ENCODE peak calls at places on chromosome 15, in nine cellular contexts. W is right lobe of liver, F is fibroblast of lung, A is GM12864, M is IMR-90, H is MM.1S, V is BJ, P is adrenal gland, C is psoas muscle. T is an unnamed sample.

GRCh38 chr15:71687902-71688508 is 122.3 kb upstream of the NR2E3 start:
- DNase-seq in W (no peak), F (peak; percentile 79), A (no peak), M (peak; percentile 77), H (no peak), V (peak; percentile 54), P (no peak), C (no peak), T (no peak)

GRCh38 chr15:50145451-50145872 is 26.4 kb upstream of the ATP8B4 start:
- DNase-seq in W (no peak), F (peak; percentile 92), A (no peak), M (peak; percentile 88), H (peak; percentile 53), V (no peak), P (peak; percentile 41), C (no peak), T (peak; percentile 50)

GRCh38 chr15:50134524-50135024 is 15.5 kb upstream of the ATP8B4 start:
- DNase-seq in W (no peak), F (peak; percentile 93), A (no peak), M (peak; percentile 89), H (no peak), V (no peak), P (no peak), C (no peak), T (no peak)

GRCh38 chr15:37121492-37121891 is 21.1 kb upstream of the MEIS2 start:
- DNase-seq in W (no peak), F (no peak), A (no peak), M (no peak), H (no peak), V (no peak), P (no peak), C (no peak), T (no peak)

GRCh38 chr15:77019476-77020331 is 24.8 kb downstream of the PSTPIP1 start:
- DNase-seq in W (no peak), F (no peak), A (no peak), M (peak; percentile 60), H (no peak), V (no peak), P (no peak), C (no peak), T (peak; percentile 49)

GRCh38 chr15:59550520-59550919 is 61.1 kb upstream of the GCNT3 start:
- DNase-seq in W (no peak), F (no peak), A (no peak), M (no peak), H (no peak), V (no peak), P (no peak), C (no peak), T (no peak)

GRCh38 chr15:68192117-68192516 is 13.0 kb downstream of the CALML4 start:
- DNase-seq in W (no peak), F (no peak), A (no peak), M (no peak), H (no peak), V (no peak), P (no peak), C (no peak), T (no peak)

GRCh38 chr15:71050461-71050860 is 64.8 kb upstream of the THSD4 start:
- DNase-seq in W (no peak), F (no peak), A (no peak), M (no peak), H (no peak), V (no peak), P (no peak), C (no peak), T (no peak)

GRCh38 chr15:90087454-90088154 is 14.7 kb downstream of the IDH2 start:
- DNase-seq in W (peak; percentile 50), F (peak; percentile 38), A (no peak), M (peak; percentile 36), H (no peak), V (no peak), P (no peak), C (no peak), T (peak; percentile 34)

GRCh38 chr15:50798684-50799083 is 33.2 kb upstream of the SPPL2A start:
- DNase-seq in W (no peak), F (peak; percentile 15), A (peak; percentile 4), M (peak; percentile 5), H (no peak), V (no peak), P (no peak), C (peak; percentile 23), T (peak; percentile 5)

GRCh38 chr15:73325191-73325980 is 43.4 kb downstream of the HCN4 start:
- DNase-seq in W (no peak), F (no peak), A (no peak), M (no peak), H (peak; percentile 22), V (no peak), P (no peak), C (no peak), T (peak; percentile 54)

GRCh38 chr15:30929064-30929669 is 25.5 kb downstream of the FAN1 start:
- DNase-seq in W (no peak), F (no peak), A (no peak), M (no peak), H (no peak), V (no peak), P (no peak), C (no peak), T (no peak)

DNA sequence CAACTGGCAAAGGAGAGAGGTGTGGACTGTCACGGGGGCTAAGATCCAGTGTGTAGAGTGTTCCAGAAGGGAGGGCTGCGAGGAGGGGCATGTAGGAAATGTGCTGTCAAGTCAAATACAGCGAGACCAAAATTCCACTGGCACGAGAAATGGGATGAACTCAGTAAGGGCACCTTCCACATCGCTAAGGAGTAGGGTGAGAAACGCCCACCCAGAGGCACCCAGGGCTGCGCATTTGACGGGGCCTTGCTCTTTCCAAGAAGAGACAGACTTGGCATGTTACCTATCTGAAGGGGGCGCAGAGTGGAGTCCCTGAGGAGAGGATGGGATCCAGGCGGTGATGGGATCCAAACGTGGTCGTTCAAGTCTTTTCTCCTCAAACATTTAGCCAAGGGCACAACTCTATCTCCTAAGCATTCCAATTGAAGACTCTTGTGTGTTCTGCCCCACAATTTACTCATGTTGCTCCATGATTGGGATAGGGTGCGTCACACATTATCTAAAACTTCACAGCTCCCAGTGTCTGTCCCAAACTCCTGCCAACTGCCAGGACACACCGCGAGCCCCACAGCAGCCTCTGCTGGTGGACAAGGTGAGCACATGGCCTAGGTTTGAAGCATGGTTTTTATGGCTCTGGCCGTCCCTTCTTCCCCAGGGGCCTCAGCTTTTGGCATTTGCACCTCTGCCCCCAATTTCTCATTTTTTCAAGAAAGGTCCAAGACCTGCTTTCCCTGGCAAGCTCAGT is 7.6 kb downstream of the SELENOS start:
- DNase-seq in W (no peak), F (no peak), A (no peak), M (no peak), H (no peak), V (no peak), P (no peak), C (no peak), T (no peak)
- TF ChIP-seq CTCF in W (peak; percentile 38), F (peak; percentile 39), A (peak; percentile 48), M (peak; percentile 33), H (peak; percentile 33), V (peak; percentile 43), P (no peak), C (peak; percentile 19), T (peak; percentile 35)

DNA sequence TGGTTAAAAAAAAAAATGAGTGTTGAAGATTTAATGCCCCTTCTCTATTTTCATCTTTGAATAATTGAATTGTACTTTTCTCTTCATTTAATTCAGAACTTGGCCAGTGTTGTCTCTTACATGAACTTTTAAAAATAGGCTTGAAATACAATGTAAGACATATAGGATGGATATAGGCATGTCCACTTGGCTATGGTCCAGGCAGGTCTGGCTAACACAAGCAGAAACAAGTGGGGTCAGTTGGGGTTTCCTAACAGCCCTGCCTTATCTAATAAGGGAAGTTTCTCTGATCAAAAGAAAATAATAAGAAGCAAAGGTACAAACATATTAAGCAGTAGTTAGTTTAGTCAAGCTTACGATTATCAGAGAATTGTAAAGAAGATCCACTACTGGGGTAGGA is 19.1 kb upstream of the PAK6 start:
- DNase-seq in W (no peak), F (no peak), A (no peak), M (no peak), H (no peak), V (no peak), P (no peak), C (no peak), T (no peak)
- H3K4me3 ChIP-seq in W (no peak overlapping the region), F (no peak overlapping the region), A (no peak overlapping the region), M (no peak overlapping the region), H (no peak overlapping the region), V (no peak overlapping the region), P (no peak overlapping the region), C (no peak overlapping the region), T (no peak overlapping the region)

DNA sequence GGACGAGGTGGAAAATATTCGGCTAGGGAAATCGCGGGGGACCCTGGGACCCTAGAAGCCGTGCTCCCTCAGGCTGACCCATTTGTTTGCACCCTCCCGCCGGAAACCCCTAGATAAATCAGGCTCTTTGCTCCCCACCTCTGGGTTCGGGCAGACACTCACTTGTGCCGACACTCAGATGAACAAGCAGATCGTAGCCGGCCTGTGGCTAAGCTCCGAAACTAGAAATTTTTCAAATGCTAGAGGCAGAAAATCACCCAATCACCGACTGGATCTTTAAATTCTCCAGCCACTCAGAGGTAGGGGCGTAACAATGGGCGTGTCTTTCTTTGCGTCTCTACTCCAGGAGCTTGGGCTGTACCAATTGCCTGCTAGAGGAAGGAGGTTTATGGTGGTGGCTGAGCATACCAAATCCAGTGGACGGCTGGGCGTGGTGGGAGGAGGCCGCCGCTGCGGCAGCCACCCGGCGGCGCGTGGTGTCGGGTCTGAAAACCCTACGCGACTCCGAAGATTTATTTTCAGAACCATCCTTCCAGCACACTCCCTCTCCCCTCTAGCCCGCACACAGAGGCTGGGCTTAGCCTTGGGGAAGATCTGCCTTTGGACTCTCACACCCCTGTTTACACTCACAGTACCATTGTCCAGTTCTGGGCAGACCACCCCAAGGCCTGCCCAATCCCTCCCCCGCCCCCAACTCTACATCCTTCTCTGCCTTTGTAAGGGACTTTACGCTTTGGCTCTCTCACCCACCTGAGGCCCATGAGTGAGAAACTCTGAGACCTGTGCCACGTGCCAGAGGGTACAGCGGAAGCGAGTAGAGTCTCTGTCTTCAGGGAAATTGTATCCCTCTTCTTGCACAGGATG is at the start of gene PIF1:
- DNase-seq in W (peak; percentile 92), F (peak; percentile 99), A (peak; percentile 99), M (peak; percentile 99), H (peak; percentile 99), V (peak; percentile 93), P (peak; percentile 96), C (peak; percentile 82), T (peak; percentile 99)
- TF ChIP-seq CTCF in W (no peak), F (no peak), A (no peak), M (no peak), H (no peak), V (peak; percentile 4), P (no peak), C (no peak), T (no peak)

DNA sequence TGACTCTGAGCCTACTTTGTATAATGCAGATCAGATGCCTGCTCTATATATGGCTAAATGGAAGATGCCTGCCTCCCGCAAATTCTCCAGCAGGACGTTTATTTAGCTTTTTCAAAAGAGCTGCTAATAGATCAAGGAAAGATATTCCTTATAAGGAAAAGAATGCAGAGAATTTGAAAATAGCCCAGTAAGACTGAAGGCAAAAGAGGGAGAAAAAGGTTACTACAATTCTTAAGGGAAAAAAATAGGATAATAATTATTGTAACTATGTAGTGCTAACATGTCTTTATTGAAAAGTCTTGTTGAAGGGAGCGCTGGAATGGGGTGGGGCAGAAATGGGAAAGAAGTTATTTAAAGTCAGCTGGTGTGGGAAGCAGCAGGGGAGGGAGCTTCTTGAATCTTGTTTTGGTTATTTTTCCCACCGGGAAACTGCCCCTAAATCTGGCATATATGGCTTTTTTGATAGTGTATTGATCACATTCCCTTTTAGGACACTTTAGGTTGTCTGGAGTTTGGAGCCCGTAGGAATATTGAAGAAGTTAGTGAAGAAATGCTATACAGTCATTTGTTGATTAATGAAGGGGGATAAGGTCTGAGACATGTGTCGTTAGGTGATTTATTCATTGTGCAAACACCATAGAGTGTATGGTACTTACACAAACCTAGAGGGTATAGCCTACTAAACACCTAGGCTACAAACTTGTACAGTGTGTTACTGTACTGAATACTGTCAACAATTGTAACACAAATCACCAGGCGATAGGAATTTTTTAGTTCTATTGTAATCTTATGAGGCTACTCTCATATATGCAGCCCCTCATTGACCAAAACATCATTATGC is 3.1 kb downstream of the TPM1 start:
- DNase-seq in W (no peak), F (peak; percentile 62), A (no peak), M (no peak), H (no peak), V (no peak), P (no peak), C (no peak), T (no peak)
- H3K4me3 ChIP-seq in W (no peak overlapping the region), F (peak overlapping the region; percentile 80), A (no peak overlapping the region), M (peak overlapping the region; percentile 84), H (no peak overlapping the region), V (peak overlapping the region; percentile 90), P (peak overlapping the region; percentile 74), C (peak overlapping the region; percentile 75), T (no peak overlapping the region)

T was measured in GM12865.